ENCODE peak calls at places on chromosomes 7 and 10, in four cellular contexts. V is heart left ventricle, N is IMR-90, S is WERI-Rb-1. X is an unnamed sample.

GRCh38 chr10:14477408-14477710 is 146.6 kb upstream of the FRMD4A start:
- DNase-seq in S (no peak), V (no peak), N (peak), X (no peak)

GRCh38 chr7:130853503-130854279 is 119.7 kb upstream of the KLF14 start:
- DNase-seq in N (peak), S (no peak), V (no peak), X (no peak)

GRCh38 chr10:109977382-109977806 is 30.4 kb upstream of the ADD3 start:
- DNase-seq in S (no peak), V (peak), N (no peak), X (peak)

GRCh38 chr10:126595160-126595559 is 75.3 kb downstream of the C10orf90 start:
- DNase-seq in N (no peak), S (no peak), V (no peak), X (no peak)

GRCh38 chr10:58632211-58632610 is 119.5 kb downstream of the BICC1 start:
- DNase-seq in N (no peak), V (no peak), S (no peak), X (no peak)

GRCh38 chr10:122245136-122245535 is 26.0 kb upstream of the BTBD16 start:
- DNase-seq in N (no peak), S (no peak), V (no peak), X (no peak)

GRCh38 chr7:106205621-106206222 is 79.1 kb downstream of the NAMPT start:
- DNase-seq in S (no peak), N (peak), V (no peak), X (no peak)

GRCh38 chr7:43781726-43782607 is 23.5 kb downstream of the BLVRA start:
- DNase-seq in V (no peak), N (peak), S (no peak), X (no peak)

GRCh38 chr7:40470111-40470736 is 335.4 kb downstream of the SUGCT start:
- DNase-seq in V (peak), S (no peak), N (peak), X (no peak)

GRCh38 chr10:93903051-93903450 is 9.3 kb downstream of the SLC35G1 start:
- DNase-seq in S (no peak), N (no peak), V (no peak), X (no peak)

GRCh38 chr10:73534857-73535256 is 39.0 kb upstream of the PPP3CB start:
- DNase-seq in S (no peak), N (no peak), V (no peak), X (no peak)

GRCh38 chr7:114107522-114107921 is 188.7 kb upstream of the PPP1R3A start:
- DNase-seq in N (no peak), S (no peak), V (no peak), X (no peak)

GRCh38 chr10:110221721-110222261 is 14.4 kb downstream of the MXI1 start:
- DNase-seq in V (peak), S (peak), N (peak), X (peak)

GRCh38 chr7:155455776-155456516 is 2.0 kb upstream of the EN2 start:
- DNase-seq in V (no peak), N (no peak), S (no peak), X (no peak)

GRCh38 chr7:74312418-74313021 is 23.3 kb downstream of the CLIP2 start:
- DNase-seq in S (no peak), N (no peak), V (no peak), X (no peak)

GRCh38 chr10:35643151-35643975 is 1.3 kb upstream of the FZD8 start:
- DNase-seq in S (peak), V (peak), N (peak), X (peak)

GRCh38 chr10:113151178-113151577 is 201.1 kb downstream of the TCF7L2 start:
- DNase-seq in V (no peak), S (no peak), N (no peak), X (no peak)

GRCh38 chr7:52502281-52502680 is 533.2 kb upstream of the POM121L12 start:
- DNase-seq in S (no peak), V (no peak), N (no peak), X (no peak)

GRCh38 chr10:59894114-59894513 is 12.2 kb downstream of the CCDC6 start:
- DNase-seq in N (peak), S (no peak), V (peak), X (peak)

GRCh38 chr7:44310221-44310848 is 15.1 kb downstream of the CAMK2B start:
- DNase-seq in S (no peak), N (no peak), V (no peak), X (no peak)

GRCh38 chr7:151313857-151314256 is 27.8 kb upstream of the NUB1 start:
- DNase-seq in N (peak), S (no peak), V (peak), X (peak)

GRCh38 chr10:34584164-34584563 is 230.9 kb downstream of the PARD3 start:
- DNase-seq in N (peak), S (no peak), V (no peak), X (no peak)

GRCh38 chr10:33537066-33537465 is 202.6 kb upstream of the NRP1 start:
- DNase-seq in S (no peak), N (peak), V (no peak), X (no peak)

GRCh38 chr10:5547934-5548660 is 23.3 kb downstream of the CALML3 start:
- DNase-seq in V (no peak), S (no peak), N (no peak), X (no peak)

GRCh38 chr10:113345860-113346259 is 207.0 kb upstream of the HABP2 start:
- DNase-seq in S (no peak), N (no peak), V (no peak), X (no peak)

GRCh38 chr10:28738200-28738599 is 60.9 kb downstream of the BAMBI start:
- DNase-seq in N (no peak), V (no peak), S (peak), X (no peak)

GRCh38 chr10:104329754-104330153 is 8.5 kb downstream of the ITPRIP start:
- DNase-seq in V (no peak), S (no peak), N (peak), X (peak)

GRCh38 chr7:95989301-95989700 is 216.9 kb downstream of the DYNC1I1 start:
- DNase-seq in N (no peak), V (no peak), S (no peak), X (no peak)

GRCh38 chr10:133411523-133412380 is 12.7 kb downstream of the SPRN start:
- DNase-seq in V (no peak), S (no peak), N (no peak), X (no peak)

GRCh38 chr10:100913470-100913865 is 705 bp downstream of the SLF2 start:
- DNase-seq in V (no peak), N (no peak), S (no peak), X (no peak)

GRCh38 chr10:45457487-45457886 is 83.5 kb downstream of the ALOX5 start:
- DNase-seq in N (no peak), V (no peak), S (no peak), X (no peak)

GRCh38 chr10:45470098-45471012 is 96.3 kb downstream of the ALOX5 start:
- DNase-seq in N (peak), S (no peak), V (no peak), X (no peak)

GRCh38 chr10:36003688-36004087 is 361.6 kb upstream of the FZD8 start:
- DNase-seq in S (no peak), N (no peak), V (no peak), X (no peak)

GRCh38 chr7:155213385-155213784 is 84.3 kb upstream of the INSIG1 start:
- DNase-seq in V (peak), S (no peak), N (peak), X (no peak)

GRCh38 chr7:155729847-155730246 is 82.4 kb downstream of the SHH start:
- DNase-seq in V (peak), S (no peak), N (peak), X (no peak)

DNA sequence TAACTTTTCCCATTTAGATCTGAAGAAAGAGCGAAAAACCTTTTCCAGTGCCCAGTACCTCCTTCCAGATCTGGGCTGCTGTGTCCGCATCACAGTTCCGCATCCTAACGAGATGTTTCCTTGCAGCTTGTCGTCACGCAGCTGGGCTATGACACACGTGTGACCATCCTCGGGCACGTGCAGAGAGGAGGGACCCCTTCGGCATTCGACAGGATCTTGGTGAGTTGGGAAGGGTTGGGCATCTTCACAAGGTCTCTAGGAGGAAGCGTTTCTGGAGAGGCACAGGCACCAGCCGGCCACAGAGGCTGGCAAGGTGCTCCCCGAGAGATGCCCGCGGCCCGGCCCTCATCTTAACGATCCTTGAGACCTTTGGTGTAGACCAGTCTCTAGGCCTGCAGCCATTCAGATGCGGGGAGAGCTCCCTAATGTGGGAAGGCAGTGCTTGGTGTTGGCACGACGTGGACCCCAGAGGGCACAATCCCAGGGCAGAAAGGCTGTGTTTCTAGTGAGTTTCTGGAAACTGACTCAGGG is 41.3 kb downstream of the PFKP start:
- DNase-seq in S (no peak), V (no peak), N (no peak), X (peak)
- H3K27ac ChIP-seq in S (no peak), V (peak), N (peak), X (no peak)

GRCh38 chr10:17007381-17007780 is 122.2 kb downstream of the CUBN start:
- DNase-seq in S (no peak), V (no peak), N (no peak), X (no peak)

GRCh38 chr10:17007836-17008235 is 121.8 kb downstream of the CUBN start:
- DNase-seq in V (no peak), N (no peak), S (no peak), X (no peak)

GRCh38 chr10:17005621-17006566 is 123.7 kb downstream of the CUBN start:
- DNase-seq in V (no peak), N (no peak), S (no peak), X (no peak)

GRCh38 chr10:17004801-17005380 is 124.7 kb downstream of the CUBN start:
- DNase-seq in V (no peak), S (no peak), N (no peak), X (no peak)

DNA sequence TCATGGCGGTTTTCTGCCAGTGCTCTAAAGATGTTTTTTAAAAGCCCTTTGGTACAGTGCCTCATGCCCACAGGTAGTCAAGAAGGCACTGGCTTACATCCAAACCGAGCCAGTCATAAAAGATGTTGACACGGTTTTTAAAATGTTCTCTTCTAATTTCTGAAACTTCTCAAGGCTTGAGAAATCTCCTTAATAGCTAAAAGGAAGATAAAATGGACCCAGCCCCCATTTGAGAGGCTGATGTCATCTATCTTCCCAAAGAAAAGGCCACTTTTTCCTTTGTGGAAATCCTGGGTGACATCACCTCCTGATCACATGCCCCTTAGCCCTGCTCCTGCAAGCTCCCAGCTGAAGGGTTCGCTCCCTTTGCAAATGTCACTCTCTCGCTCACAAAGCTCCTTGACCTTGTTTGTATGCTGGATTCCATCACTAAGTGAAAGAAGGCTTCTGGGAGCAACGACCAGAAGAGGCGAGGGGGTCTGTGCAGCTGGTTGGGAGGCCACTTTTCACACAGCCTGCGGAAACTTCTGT is 122.9 kb downstream of the CUBN start:
- DNase-seq in N (peak), S (no peak), V (peak), X (peak)
- H3K27ac ChIP-seq in N (peak), S (no peak), V (peak), X (peak)

DNA sequence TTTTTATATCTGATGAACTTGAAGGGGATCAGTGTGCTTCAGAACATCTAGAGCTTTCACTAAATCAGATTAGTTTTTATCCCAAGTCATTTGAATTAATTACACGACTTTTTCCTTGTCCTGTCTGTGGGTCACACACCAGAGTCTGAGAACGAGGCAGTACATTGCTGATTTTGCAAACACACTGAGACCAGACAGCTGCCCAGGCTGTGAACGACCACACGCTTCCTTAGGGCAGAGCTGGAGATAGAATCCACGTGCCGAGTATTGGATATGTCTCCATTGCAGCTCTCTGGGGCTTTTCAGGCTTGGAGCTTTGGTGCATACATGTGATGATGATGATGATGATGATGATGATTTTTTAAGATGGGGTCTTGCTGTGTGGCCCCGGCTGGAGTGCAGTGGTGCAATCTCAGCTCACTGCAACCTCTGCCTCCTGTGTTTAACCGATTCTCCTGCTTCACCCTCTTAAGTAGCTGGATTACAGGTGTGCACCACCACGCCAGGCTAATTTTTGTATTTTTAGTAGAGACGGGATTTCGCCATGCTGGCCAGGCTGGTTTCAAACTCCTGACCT is 81.1 kb downstream of the CAMK1D start:
- DNase-seq in N (no peak), V (no peak), S (no peak), X (no peak)
- H3K27ac ChIP-seq in N (no peak), V (no peak), S (no peak), X (no peak)

DNA sequence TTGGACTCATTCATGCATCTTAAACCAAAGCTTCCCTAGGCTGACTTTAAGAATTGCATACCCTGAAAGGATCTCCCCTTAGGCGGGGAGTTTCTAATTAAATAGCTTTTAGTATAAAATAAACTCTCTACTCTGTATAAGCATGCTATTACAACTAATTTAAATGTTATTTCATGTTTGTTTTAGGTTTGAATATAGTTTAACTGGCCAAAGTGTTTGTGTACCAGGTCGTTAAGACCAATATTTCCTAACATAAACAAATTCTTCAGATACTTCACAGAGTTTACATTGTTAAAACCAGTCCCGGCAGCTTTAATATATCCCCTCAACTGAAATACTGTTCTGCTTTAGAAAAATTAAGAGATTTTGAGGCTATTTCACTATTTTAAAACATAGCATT is 2.3 kb downstream of the GLI3 start:
- DNase-seq in V (no peak), N (no peak), S (no peak), X (no peak)
- H3K27ac ChIP-seq in V (no peak), N (peak), S (no peak), X (no peak)

GRCh38 chr10:72328829-72329204 is 25.9 kb downstream of the DNAJB12 start:
- DNase-seq in V (no peak), S (no peak), N (no peak), X (peak)
- H3K27ac ChIP-seq in V (peak), S (no peak), N (no peak), X (peak)